ENCODE peak calls at places on chromosomes 3 and 15, in seven cellular contexts. X is right cardiac atrium; W is HTR-8/SVneo; D is NCI-H2081 treated with DMSO at 0.1 percent for 48 hours; J is stimulated activated CD4-positive, alpha-beta T cell treated with anti-CD3 and anti-CD28 coated beads, Interleukin-4, amount 100 ng/mL, for 1 hour; E is AG08396; B is KG1. S is an unnamed sample.

GRCh38 chr15:67796728-67797127 is 28.6 kb upstream of the SKOR1 start:
- DNase-seq in B (no peak), J (no peak), D (no peak), X (no peak), E (no peak), W (no peak), S (no peak)

GRCh38 chr3:23302276-23302675 is 99.1 kb downstream of the UBE2E2 start:
- DNase-seq in B (no peak), W (no peak), E (no peak), X (no peak), J (no peak), D (no peak), S (no peak)

GRCh38 chr3:192566706-192567290 is 160.5 kb downstream of the FGF12 start:
- DNase-seq in J (peak; percentile 54), X (peak; percentile 66), D (peak; percentile 61), W (peak; percentile 60), E (peak; percentile 63), B (peak; percentile 36), S (peak; percentile 58)

GRCh38 chr3:142028174-142028833 is 121.0 kb downstream of the TFDP2 start:
- DNase-seq in X (no peak), E (peak; percentile 46), B (peak; percentile 65), W (peak; percentile 57), J (no peak), D (no peak), S (peak; percentile 75)

GRCh38 chr3:130662407-130663028 is 84.1 kb downstream of the PIK3R4 start:
- DNase-seq in W (no peak), B (no peak), X (no peak), D (no peak), E (no peak), J (no peak), S (no peak)

GRCh38 chr3:143895805-143896204 is 47.5 kb upstream of the SLC9A9 start:
- DNase-seq in B (peak; percentile 16), D (peak; percentile 18), X (no peak), J (no peak), W (no peak), E (no peak), S (no peak)

GRCh38 chr15:57732526-57733331 is 26.2 kb downstream of the POLR2M start:
- DNase-seq in W (peak; percentile 27), E (peak; percentile 39), X (peak; percentile 33), B (peak; percentile 8), D (no peak), J (peak; percentile 42), S (peak; percentile 47)

GRCh38 chr15:65044724-65045481 is at the start of gene SLC51B:
- DNase-seq in J (no peak), X (peak; percentile 78), B (no peak), D (no peak), W (no peak), E (no peak), S (no peak)

GRCh38 chr3:102163039-102163817 is 271.6 kb upstream of the ZPLD1 start:
- DNase-seq in B (no peak), E (no peak), J (no peak), W (peak; percentile 66), X (peak; percentile 53), D (no peak), S (no peak)

GRCh38 chr3:115697263-115698053 is 74.1 kb downstream of the GAP43 start:
- DNase-seq in W (no peak), X (no peak), E (no peak), B (no peak), D (no peak), J (no peak), S (no peak)

GRCh38 chr3:8113649-8114048 is 388.0 kb upstream of the LMCD1 start:
- DNase-seq in D (no peak), W (no peak), J (no peak), E (no peak), B (no peak), X (no peak), S (no peak)

GRCh38 chr15:100043069-100043641 is 298.6 kb downstream of the ADAMTS17 start:
- DNase-seq in W (peak; percentile 62), X (no peak), J (no peak), B (no peak), E (peak; percentile 16), D (no peak), S (peak; percentile 96)

GRCh38 chr15:40819048-40819447 is 9.5 kb downstream of the PPP1R14D start:
- DNase-seq in X (no peak), E (no peak), J (no peak), B (no peak), D (no peak), W (no peak), S (no peak)

GRCh38 chr3:54660599-54661210 is 267.2 kb downstream of the LRTM1 start:
- DNase-seq in J (no peak), B (no peak), E (no peak), X (peak; percentile 37), D (no peak), W (no peak), S (no peak)

GRCh38 chr3:69791111-69791510 is 51.8 kb downstream of the MITF start:
- DNase-seq in X (peak; percentile 78), B (no peak), W (no peak), J (no peak), D (no peak), E (peak; percentile 50), S (no peak)

GRCh38 chr3:35448121-35448520 is 191.2 kb upstream of the ARPP21 start:
- DNase-seq in B (no peak), X (no peak), E (no peak), J (no peak), W (no peak), D (no peak), S (no peak)

GRCh38 chr15:85749261-85750151 is 45.2 kb downstream of the KLHL25 start:
- DNase-seq in X (peak; percentile 78), E (peak; percentile 55), B (no peak), D (no peak), J (no peak), W (no peak), S (no peak)

GRCh38 chr3:50126287-50127211 is 28.6 kb upstream of the SEMA3F start:
- DNase-seq in X (no peak), B (no peak), E (peak; percentile 88), J (no peak), D (no peak), W (peak; percentile 83), S (no peak)

GRCh38 chr15:44490628-44491027 is 46.3 kb upstream of the EIF3J start:
- DNase-seq in X (no peak), J (no peak), D (no peak), B (no peak), E (peak; percentile 5), W (no peak), S (no peak)

GRCh38 chr15:38430106-38430760 is 23.7 kb upstream of the FAM98B start:
- DNase-seq in D (no peak), W (no peak), B (no peak), X (no peak), J (no peak), E (no peak), S (no peak)

GRCh38 chr15:63156708-63157065 is 590 bp downstream of the RPS27L start:
- DNase-seq in W (no peak), D (no peak), B (no peak), J (no peak), E (peak; percentile 42), X (peak; percentile 23), S (no peak)

GRCh38 chr15:84980196-84981053 is 1.2 kb upstream of the PDE8A start:
- DNase-seq in W (peak; percentile 82), J (peak; percentile 84), B (peak; percentile 92), D (peak; percentile 55), X (peak; percentile 88), E (peak; percentile 86), S (peak; percentile 62)

GRCh38 chr3:131147534-131147933 is 120.9 kb downstream of the NEK11 start:
- DNase-seq in J (no peak), D (no peak), B (no peak), E (no peak), W (no peak), X (no peak), S (no peak)

GRCh38 chr15:61199681-61200080 is 29.4 kb downstream of the RORA start:
- DNase-seq in D (no peak), E (no peak), X (no peak), J (no peak), B (no peak), W (no peak), S (peak; percentile 70)

GRCh38 chr15:92101706-92102434 is 248.4 kb downstream of the SLCO3A1 start:
- DNase-seq in X (no peak), J (no peak), E (no peak), D (no peak), B (no peak), W (no peak), S (no peak)

GRCh38 chr15:78024883-78025282 is 52.6 kb downstream of the TBC1D2B start:
- DNase-seq in W (no peak), X (no peak), B (no peak), E (no peak), D (no peak), J (no peak), S (no peak)

GRCh38 chr3:116391296-116392201 is 53.7 kb downstream of the LSAMP start:
- DNase-seq in E (no peak), J (no peak), W (no peak), X (peak; percentile 7), B (no peak), D (no peak), S (no peak)

GRCh38 chr3:191327526-191327925 is 1.7 kb upstream of the CCDC50 start:
- DNase-seq in W (no peak), X (no peak), E (no peak), J (no peak), D (no peak), B (no peak), S (no peak)

GRCh38 chr15:59096429-59096828 is 8.5 kb upstream of the CCNB2 start:
- DNase-seq in D (no peak), W (no peak), X (no peak), B (no peak), J (no peak), E (no peak), S (no peak)

GRCh38 chr3:42689421-42690014 is 4.2 kb downstream of the KLHL40 start:
- DNase-seq in D (no peak), W (no peak), E (no peak), X (no peak), B (no peak), J (no peak), S (no peak)

GRCh38 chr3:41299036-41299435 is 99.7 kb downstream of the CTNNB1 start:
- DNase-seq in D (no peak), E (no peak), W (no peak), X (no peak), B (no peak), J (no peak), S (no peak)

S was measured in LNCaP clone FGC.